ENCODE peak calls at places on chromosomes 12 and 14, in eight cellular contexts. S is MCF 10A; G is activated naive CD4-positive, alpha-beta T cell treated with anti-CD3 and anti-CD28 coated beads, Interleukin-2, amount 10 ng/mL, durations not matched to agents 7 days and 5 days; L is NCI-H774; M is foreskin melanocyte; A is neural crest cell; O is DMS53; R is lower leg skin. Q is an unnamed sample.

GRCh38 chr12:7970475-7971252 is 34.7 kb upstream of the SLC2A3 start:
- DNase-seq in M (peak), R (peak), O (peak), S (peak), L (peak), A (peak), G (peak), Q (peak)

GRCh38 chr12:15534870-15535269 is 212.6 kb downstream of the PTPRO start:
- DNase-seq in M (no peak), S (peak), R (peak), A (no peak), G (no peak), O (no peak), L (no peak), Q (no peak)

GRCh38 chr12:95126076-95126475 is 52.7 kb upstream of the NR2C1 start:
- DNase-seq in R (no peak), L (no peak), O (no peak), M (no peak), G (no peak), S (no peak), A (no peak), Q (no peak)

GRCh38 chr12:27652174-27652763 is 44.0 kb upstream of the REP15 start:
- DNase-seq in M (peak), R (peak), L (peak), G (peak), A (peak), S (peak), O (peak), Q (peak)

GRCh38 chr14:85250369-85250768 is 279.6 kb upstream of the FLRT2 start:
- DNase-seq in M (no peak), A (no peak), R (no peak), S (no peak), G (no peak), O (peak), L (peak), Q (no peak)

GRCh38 chr14:37060496-37061260 is 111.7 kb downstream of the SLC25A21 start:
- DNase-seq in G (no peak), R (no peak), A (no peak), S (no peak), M (no peak), L (peak), O (peak), Q (no peak)

GRCh38 chr12:93918262-93918661 is 230.1 kb upstream of the PLXNC1 start:
- DNase-seq in S (no peak), M (peak), A (no peak), R (no peak), O (no peak), G (no peak), L (no peak), Q (no peak)

GRCh38 chr12:68236421-68237059 is 10.9 kb upstream of the IL26 start:
- DNase-seq in O (peak), M (no peak), A (no peak), R (no peak), L (peak), G (peak), S (peak), Q (no peak)

GRCh38 chr14:69695664-69696527 is 71.0 kb upstream of the SRSF5 start:
- DNase-seq in L (peak), M (no peak), R (no peak), O (peak), A (no peak), G (no peak), S (peak), Q (no peak)

GRCh38 chr12:119151445-119151844 is 27.3 kb upstream of the HSPB8 start:
- DNase-seq in O (no peak), M (no peak), R (no peak), S (peak), G (no peak), A (no peak), L (no peak), Q (no peak)